ENCODE peak calls at places on chromosomes 3 and 15, in six cellular contexts. P is left lung; N is IMR-90; E is sigmoid colon; I is A549; M is CD8-positive, alpha-beta T cell. A is an unnamed sample.
A peak's percentile ranks its signal among the peaks of the same experiment; 100 is the strongest.

GRCh38 chr3:40047406-40047805 is 238.0 kb downstream of the MYRIP start:
- DNase-seq in P (no peak), N (no peak), E (no peak), I (no peak), M (no peak), A (no peak)

GRCh38 chr15:25716414-25717102 is 146.6 kb downstream of the ATP10A start:
- DNase-seq in P (no peak), N (no peak), E (peak; percentile 57), I (no peak), M (no peak), A (peak; percentile 18)

GRCh38 chr3:173913985-173914421 is 516.5 kb downstream of the NLGN1 start:
- DNase-seq in P (no peak), N (no peak), E (no peak), I (no peak), M (no peak), A (no peak)

GRCh38 chr3:119236756-119237155 is 3.9 kb downstream of the B4GALT4 start:
- DNase-seq in P (peak; percentile 64), N (no peak), E (no peak), I (no peak), M (peak; percentile 42), A (no peak)

GRCh38 chr3:64554086-64554920 is 133.5 kb downstream of the ADAMTS9 start:
- DNase-seq in P (no peak), N (no peak), E (no peak), I (no peak), M (no peak), A (no peak)

GRCh38 chr3:187986514-187986934 is 167.4 kb upstream of the LPP start:
- DNase-seq in P (no peak), N (peak; percentile 96), E (no peak), I (peak; percentile 36), M (peak; percentile 37), A (no peak)

GRCh38 chr3:44511238-44511567 is 33.7 kb upstream of the ZNF445 start:
- DNase-seq in P (no peak), N (no peak), E (no peak), I (no peak), M (no peak), A (no peak)

GRCh38 chr3:149971403-149972075 is 844 bp upstream of the PFN2 start:
- DNase-seq in P (peak; percentile 87), N (peak; percentile 64), E (peak; percentile 75), I (peak; percentile 47), M (peak; percentile 32), A (no peak)

GRCh38 chr3:141050913-141051632 is at the start of gene SPSB4:
- DNase-seq in P (peak; percentile 79), N (peak; percentile 27), E (peak; percentile 77), I (peak; percentile 57), M (no peak), A (peak; percentile 84)

GRCh38 chr3:19885468-19885867 is 48.5 kb downstream of the EFHB start:
- DNase-seq in P (no peak), N (peak; percentile 41), E (no peak), I (peak; percentile 45), M (no peak), A (no peak)

GRCh38 chr15:42159381-42160015 is 3.1 kb upstream of the PLA2G4F start:
- DNase-seq in P (no peak), N (no peak), E (no peak), I (no peak), M (no peak), A (no peak)

GRCh38 chr3:9397331-9397910 is at the start of gene SETD5:
- DNase-seq in P (peak; percentile 98), N (peak; percentile 94), E (peak; percentile 99), I (peak; percentile 90), M (peak; percentile 99), A (peak; percentile 97)
- H3K4me1 ChIP-seq in P (peaks cover 49% of the 10 kb centered on the region), N (peaks cover 4% of the 10 kb centered on the region), E (no peaks in the 10 kb centered on the region), I (peaks cover 56% of the 10 kb centered on the region), M (peaks cover 69% of the 10 kb centered on the region), A (peaks cover 53% of the 10 kb centered on the region)

GRCh38 chr3:168239287-168239686 is 143.6 kb upstream of the GOLIM4 start:
- DNase-seq in P (no peak), N (no peak), E (no peak), I (no peak), M (no peak), A (no peak)
- H3K4me3 ChIP-seq in P (no peak overlapping the region), N (no peak overlapping the region), E (no peak overlapping the region), I (no peak overlapping the region), M (no peak overlapping the region), A (no peak overlapping the region)

GRCh38 chr3:94529821-94530220 is 467.0 kb downstream of the NSUN3 start:
- DNase-seq in P (no peak), N (no peak), E (no peak), I (no peak), M (no peak), A (no peak)

GRCh38 chr3:94522488-94522887 is 459.6 kb downstream of the NSUN3 start:
- DNase-seq in P (no peak), N (no peak), E (no peak), I (no peak), M (no peak), A (no peak)

GRCh38 chr3:94524102-94524922 is 461.5 kb downstream of the NSUN3 start:
- DNase-seq in P (no peak), N (no peak), E (no peak), I (no peak), M (no peak), A (no peak)

GRCh38 chr3:94520364-94520763 is 457.5 kb downstream of the NSUN3 start:
- DNase-seq in P (no peak), N (no peak), E (no peak), I (no peak), M (no peak), A (no peak)

GRCh38 chr3:94525039-94525438 is 462.2 kb downstream of the NSUN3 start:
- DNase-seq in P (no peak), N (peak; percentile 13), E (no peak), I (no peak), M (no peak), A (no peak)
- TF ChIP-seq CTCF in P (no peak), N (peak; percentile 33), E (peak; percentile 15), I (no peak), M (no peak), A (no peak)

DNA sequence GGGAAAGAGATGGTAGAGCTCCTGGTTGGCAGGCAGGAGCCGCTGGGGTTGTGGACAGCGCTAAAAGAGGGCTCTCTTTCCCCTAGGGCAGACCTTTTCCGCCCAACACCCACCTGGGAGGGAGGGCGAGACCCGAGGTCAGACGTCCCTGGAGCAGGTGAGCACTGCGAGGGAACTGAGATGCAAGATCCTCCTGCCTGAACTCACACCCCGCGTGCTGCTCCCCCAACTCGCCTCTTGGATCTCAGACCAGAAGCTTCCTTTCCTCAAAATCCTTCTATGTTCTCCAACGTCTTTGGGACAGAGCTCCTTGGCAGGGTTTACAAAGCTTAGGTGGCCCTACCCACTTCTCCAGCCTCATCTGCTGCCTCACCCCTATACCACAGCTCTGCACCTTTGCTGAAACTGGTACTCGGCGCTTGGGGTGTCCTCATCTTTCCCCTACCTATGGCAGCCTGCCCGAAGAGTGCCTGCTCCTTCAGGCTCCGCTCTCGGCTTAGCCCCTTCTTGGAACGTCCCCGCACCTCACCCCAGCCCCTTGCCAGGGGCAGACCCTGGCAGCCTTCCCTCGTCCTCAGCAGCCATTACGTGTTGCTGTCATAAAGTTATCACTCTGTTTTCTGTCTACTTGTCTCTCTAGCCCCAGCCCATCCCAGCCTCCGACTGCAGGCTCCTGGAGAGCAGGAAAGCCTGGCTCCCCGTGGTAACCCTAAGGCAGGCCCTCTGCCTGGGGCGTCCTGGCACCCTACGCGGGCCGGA is 5.2 kb upstream of the BAHD1 start:
- DNase-seq in P (peak; percentile 72), N (no peak), E (no peak), I (no peak), M (no peak), A (peak; percentile 35)
- H3K4me1 ChIP-seq in P (peaks cover 16% of the 10 kb centered on the region), N (peaks cover 14% of the 10 kb centered on the region), E (no peaks in the 10 kb centered on the region), I (peaks cover 20% of the 10 kb centered on the region), M (peaks cover 34% of the 10 kb centered on the region), A (peaks cover 20% of the 10 kb centered on the region)

GRCh38 chr15:30904812-30905211 is 1.1 kb downstream of the FAN1 start:
- DNase-seq in P (no peak), N (no peak), E (no peak), I (no peak), M (no peak), A (no peak)
- H3K4me3 ChIP-seq in P (no peak overlapping the region), N (no peak overlapping the region), E (no peak overlapping the region), I (peak overlapping the region; percentile 62), M (no peak overlapping the region), A (peak overlapping the region; percentile 86)

GRCh38 chr3:127427169-127427655 is 139.4 kb upstream of the PRR20G start:
- DNase-seq in P (no peak), N (no peak), E (peak; percentile 28), I (no peak), M (no peak), A (no peak)

GRCh38 chr3:127426444-127427168 is 138.8 kb upstream of the PRR20G start:
- DNase-seq in P (no peak), N (no peak), E (peak; percentile 54), I (no peak), M (no peak), A (no peak)

GRCh38 chr3:127431066-127431465 is 143.2 kb upstream of the PRR20G start:
- DNase-seq in P (no peak), N (no peak), E (peak; percentile 37), I (no peak), M (no peak), A (no peak)

GRCh38 chr3:127427666-127428065 is 139.8 kb upstream of the PRR20G start:
- DNase-seq in P (no peak), N (no peak), E (peak; percentile 48), I (no peak), M (no peak), A (no peak)

GRCh38 chr3:127428344-127429001 is 140.6 kb upstream of the PRR20G start:
- DNase-seq in P (no peak), N (no peak), E (peak; percentile 13), I (no peak), M (no peak), A (no peak)
- TF ChIP-seq CTCF in P (no peak), N (no peak), E (no peak), I (no peak), M (no peak), A (no peak)

GRCh38 chr15:65365229-65365628 is 12.6 kb downstream of the IGDCC3 start:
- DNase-seq in P (no peak), N (no peak), E (peak; percentile 14), I (no peak), M (no peak), A (no peak)
- H3K4me1 ChIP-seq in P (no peaks in the 10 kb centered on the region), N (peaks cover 2% of the 10 kb centered on the region), E (no peaks in the 10 kb centered on the region), I (no peaks in the 10 kb centered on the region), M (no peaks in the 10 kb centered on the region), A (no peaks in the 10 kb centered on the region)

GRCh38 chr15:61639491-61639890 is 410.4 kb upstream of the RORA start:
- DNase-seq in P (no peak), N (no peak), E (no peak), I (no peak), M (no peak), A (no peak)

GRCh38 chr15:61640751-61641150 is 411.6 kb upstream of the RORA start:
- DNase-seq in P (no peak), N (no peak), E (no peak), I (no peak), M (no peak), A (no peak)

GRCh38 chr15:61641645-61642044 is 412.5 kb upstream of the RORA start:
- DNase-seq in P (no peak), N (no peak), E (no peak), I (no peak), M (no peak), A (no peak)

DNA sequence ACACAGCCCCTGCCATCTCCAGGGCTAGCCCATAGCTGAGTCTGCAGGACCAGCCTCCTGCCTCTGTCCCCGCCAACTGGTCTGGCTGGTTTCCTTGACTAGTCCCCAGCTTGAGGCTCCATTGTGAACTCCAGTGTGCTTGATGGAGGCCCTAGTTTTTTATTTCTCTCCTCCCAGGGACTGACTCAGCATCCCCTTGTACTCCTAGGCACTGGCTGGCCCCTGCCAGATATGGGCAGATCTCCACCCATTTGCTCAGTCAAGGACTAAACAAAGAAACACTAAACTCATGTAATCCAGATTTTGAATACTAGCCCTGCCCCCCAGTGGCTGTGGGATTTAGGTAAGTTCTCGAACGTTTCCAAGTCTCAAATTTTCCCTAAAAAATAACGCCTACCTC is 415.4 kb upstream of the RORA start:
- DNase-seq in P (no peak), N (no peak), E (no peak), I (no peak), M (no peak), A (no peak)
- H3K4me3 ChIP-seq in P (no peak overlapping the region), N (no peak overlapping the region), E (no peak overlapping the region), I (no peak overlapping the region), M (no peak overlapping the region), A (no peak overlapping the region)